ENCODE peak calls at places on chromosomes 13 and 19, in six cellular contexts. K is Caco-2, Y is body of pancreas, I is fibroblast of the aortic adventitia, B is choroid plexus epithelial cell, W is pancreas. C is an unnamed sample.

GRCh38 chr19:46482645-46483044 is 11.3 kb upstream of the PNMA8A start:
- DNase-seq in K (no peak), W (no peak), Y (no peak), B (no peak), I (peak; percentile 42), C (no peak)

GRCh38 chr13:106650690-106651205 is 82.8 kb upstream of the ARGLU1 start:
- DNase-seq in W (no peak), I (no peak), Y (no peak), B (no peak), K (no peak), C (no peak)

GRCh38 chr13:25112856-25113255 is 16.9 kb downstream of the PABPC3 start:
- DNase-seq in I (no peak), Y (no peak), B (no peak), W (no peak), K (no peak), C (no peak)

GRCh38 chr13:53612200-53612599 is 583.6 kb downstream of the OLFM4 start:
- DNase-seq in I (no peak), W (no peak), B (no peak), Y (no peak), K (no peak), C (no peak)

GRCh38 chr19:48085904-48086864 is 24.4 kb downstream of the PLA2G4C start:
- DNase-seq in I (no peak), Y (no peak), B (no peak), W (no peak), K (peak; percentile 46), C (no peak)

GRCh38 chr19:39127812-39128510 is 2.4 kb downstream of the PAK4 start:
- DNase-seq in Y (peak; percentile 87), I (no peak), B (no peak), K (no peak), W (peak; percentile 91), C (no peak)

GRCh38 chr13:64591981-64592380 is 2638.2 kb downstream of the PCDH9 start:
- DNase-seq in I (peak; percentile 40), B (peak; percentile 55), W (no peak), K (no peak), Y (no peak), C (peak; percentile 48)

GRCh38 chr13:51221674-51222509 is at the start of gene FAM124A:
- DNase-seq in B (peak; percentile 21), I (no peak), Y (peak; percentile 38), W (peak; percentile 60), K (no peak), C (no peak)

GRCh38 chr13:48028066-48028465 is 9.5 kb upstream of the NUDT15 start:
- DNase-seq in Y (no peak), W (no peak), I (no peak), K (no peak), B (no peak), C (no peak)

GRCh38 chr13:113119166-113119821 is 3.3 kb upstream of the F10 start:
- DNase-seq in I (no peak), K (no peak), Y (no peak), W (no peak), B (no peak), C (no peak)

GRCh38 chr13:80840313-80840976 is 499.5 kb upstream of the SPRY2 start:
- DNase-seq in B (peak; percentile 86), I (peak; percentile 94), K (no peak), W (no peak), Y (no peak), C (peak; percentile 72)

GRCh38 chr19:461664-462551 is 1.1 kb upstream of the SHC2 start:
- DNase-seq in W (peak; percentile 92), B (no peak), K (no peak), I (no peak), Y (peak; percentile 92), C (no peak)

GRCh38 chr13:32901994-32902780 is 114.0 kb upstream of the KL start:
- DNase-seq in I (peak; percentile 52), Y (no peak), W (no peak), B (peak; percentile 42), K (no peak), C (no peak)

GRCh38 chr13:50421457-50422130 is 406.4 kb downstream of the KCNRG start:
- DNase-seq in K (no peak), W (no peak), Y (no peak), B (no peak), I (no peak), C (peak; percentile 33)

GRCh38 chr19:30711296-30711695 is 339.1 kb downstream of the ZNF536 start:
- DNase-seq in B (no peak), W (no peak), I (no peak), K (no peak), Y (no peak), C (no peak)

GRCh38 chr13:41156611-41157010 is 24.0 kb upstream of the KBTBD6 start:
- DNase-seq in Y (no peak), W (no peak), I (no peak), K (no peak), B (no peak), C (no peak)

GRCh38 chr13:52812941-52813340 is 35.5 kb downstream of the PCDH8 start:
- DNase-seq in I (no peak), K (no peak), B (no peak), W (no peak), Y (no peak), C (no peak)

GRCh38 chr13:21240586-21240985 is 64.1 kb downstream of the MRPL57 start:
- DNase-seq in Y (no peak), B (peak; percentile 54), K (no peak), W (no peak), I (peak; percentile 55), C (peak; percentile 28)

GRCh38 chr19:43780706-43781525 is at the start of gene KCNN4:
- DNase-seq in K (no peak), Y (no peak), B (peak; percentile 43), W (no peak), I (peak; percentile 58), C (peak; percentile 63)

GRCh38 chr19:40465025-40465780 is at the start of gene BLVRB:
- DNase-seq in I (peak; percentile 82), W (no peak), Y (peak; percentile 73), K (peak; percentile 51), B (peak; percentile 75), C (peak; percentile 63)

GRCh38 chr13:23500858-23501257 is 67.4 kb upstream of the SACS start:
- DNase-seq in I (peak; percentile 95), B (peak; percentile 83), K (no peak), W (no peak), Y (peak; percentile 16), C (peak; percentile 83)

GRCh38 chr19:16088351-16088984 is 12.2 kb downstream of the TPM4 start:
- DNase-seq in K (no peak), B (no peak), I (no peak), W (peak; percentile 68), Y (peak; percentile 70), C (no peak)

GRCh38 chr13:65638572-65639168 is 1591.5 kb downstream of the PCDH9 start:
- DNase-seq in K (no peak), B (peak; percentile 85), I (peak; percentile 78), Y (peak; percentile 3), W (no peak), C (peak; percentile 61)

GRCh38 chr19:55491546-55492360 is 3.5 kb downstream of the SSC5D start:
- DNase-seq in I (no peak), K (no peak), Y (no peak), W (no peak), B (no peak), C (no peak)

GRCh38 chr19:42057856-42058255 is 12.2 kb downstream of the GRIK5 start:
- DNase-seq in W (no peak), K (no peak), B (no peak), I (no peak), Y (no peak), C (no peak)

GRCh38 chr13:95485045-95485517 is 67.4 kb upstream of the CLDN10 start:
- DNase-seq in Y (no peak), I (no peak), W (no peak), B (peak; percentile 61), K (no peak), C (peak; percentile 40)

GRCh38 chr13:80341771-80342271 is 895 bp upstream of the SPRY2 start:
- DNase-seq in Y (peak; percentile 61), B (peak; percentile 73), K (peak; percentile 82), I (peak; percentile 60), W (peak; percentile 51), C (peak; percentile 64)

GRCh38 chr13:80955487-80955886 is 614.6 kb upstream of the SPRY2 start:
- DNase-seq in K (no peak), B (peak; percentile 54), Y (no peak), I (no peak), W (no peak), C (peak; percentile 6)

GRCh38 chr19:7351861-7352260 is 3.1 kb downstream of the ARHGEF18 start:
- DNase-seq in Y (no peak), I (no peak), K (no peak), W (no peak), B (no peak), C (no peak)
- H3K4me3 ChIP-seq in Y (no peak overlapping the region), I (no peak overlapping the region), K (no peak overlapping the region), W (no peak overlapping the region), B (no peak overlapping the region), C (no peak overlapping the region)

GRCh38 chr19:50315773-50316448 is 13.3 kb downstream of the KCNC3 start:
- DNase-seq in W (no peak), B (peak; percentile 50), I (no peak), K (peak; percentile 68), Y (no peak), C (peak; percentile 7)
- TF ChIP-seq CTCF in W (no peak), B (peak; percentile 31), I (no peak), K (no peak), Y (no peak), C (no peak)

GRCh38 chr19:53960886-53961285 is 1.9 kb upstream of the CACNG8 start:
- DNase-seq in B (no peak), I (no peak), W (no peak), Y (no peak), K (no peak), C (no peak)

GRCh38 chr19:53957448-53958167 is 5.1 kb upstream of the CACNG8 start:
- DNase-seq in K (no peak), Y (no peak), W (no peak), B (no peak), I (no peak), C (no peak)

GRCh38 chr19:53958168-53958571 is 4.6 kb upstream of the CACNG8 start:
- DNase-seq in K (no peak), B (peak; percentile 29), I (no peak), Y (no peak), W (peak; percentile 10), C (no peak)

GRCh38 chr19:53960187-53960586 is 2.5 kb upstream of the CACNG8 start:
- DNase-seq in I (no peak), B (no peak), W (no peak), K (no peak), Y (no peak), C (no peak)

DNA sequence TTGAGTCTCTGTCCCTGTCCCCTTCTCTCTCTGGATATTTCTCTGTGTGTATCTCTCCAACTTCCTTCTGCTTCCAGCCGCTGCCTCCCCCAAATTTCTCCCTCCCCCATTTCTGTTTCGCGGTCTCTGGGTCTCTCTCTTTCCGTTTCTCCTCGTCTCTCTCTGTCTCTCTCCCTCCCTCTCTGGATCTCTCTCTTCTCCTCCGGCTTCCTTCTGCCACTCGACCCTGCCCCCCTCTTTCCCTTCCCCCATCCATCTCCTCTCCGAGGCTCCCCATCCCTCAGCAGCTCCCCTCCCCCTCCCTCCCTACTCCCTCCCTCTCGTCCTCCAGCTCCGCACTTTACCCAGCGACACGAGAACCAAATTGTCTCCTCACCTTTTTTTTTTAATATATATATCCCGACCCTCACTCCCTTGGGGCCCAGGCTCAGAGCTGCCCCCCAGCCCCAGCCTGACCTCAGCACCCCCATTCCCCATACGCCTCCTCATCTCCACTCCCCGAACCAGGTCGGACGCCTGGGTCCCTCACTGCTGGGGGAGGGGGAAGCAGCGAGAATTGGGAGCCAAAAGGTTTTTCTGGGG is 3.5 kb upstream of the CACNG8 start:
- DNase-seq in B (no peak), W (no peak), Y (no peak), I (no peak), K (no peak), C (no peak)
- H3K4me3 ChIP-seq in B (no peak overlapping the region), W (no peak overlapping the region), Y (no peak overlapping the region), I (peak overlapping the region; percentile 82), K (no peak overlapping the region), C (no peak overlapping the region)

GRCh38 chr19:24069907-24070657 is 16.9 kb upstream of the ZNF254 start:
- DNase-seq in I (no peak), B (peak; percentile 33), K (no peak), Y (no peak), W (no peak), C (peak; percentile 10)
- TF ChIP-seq CTCF in I (no peak), B (no peak), K (no peak), Y (no peak), W (no peak), C (no peak)

C was measured in astrocyte of the spinal cord.